ENCODE peak calls at places on chromosomes 13 and 19, in seven cellular contexts. B is lower lobe of right lung, R is adrenal gland, S is suprapubic skin, U is cardiac muscle cell, X is foreskin fibroblast, P is mucosa of descending colon. W is an unnamed sample.

GRCh38 chr19:42601811-42602443 is 7.2 kb upstream of the CEACAM8 start:
- DNase-seq in B (no peak), R (peak), S (no peak), U (peak), X (peak), P (peak), W (peak)

GRCh38 chr13:32026619-32027018 is 5.0 kb upstream of the FRY start:
- DNase-seq in B (no peak), R (no peak), S (no peak), U (no peak), X (no peak), P (no peak), W (no peak)

GRCh38 chr13:41780736-41781708 is 179.9 kb downstream of the VWA8 start:
- DNase-seq in B (no peak), R (peak), S (no peak), U (no peak), X (peak), P (no peak), W (peak)

GRCh38 chr19:29662604-29663404 is 2.5 kb upstream of the PLEKHF1 start:
- DNase-seq in B (peak), R (peak), S (no peak), U (peak), X (peak), P (peak), W (no peak)

GRCh38 chr13:45690636-45691035 is 11.5 kb upstream of the CBY2 start:
- DNase-seq in B (no peak), R (no peak), S (no peak), U (no peak), X (no peak), P (no peak), W (no peak)

GRCh38 chr13:20128459-20128927 is 32.4 kb downstream of the GJA3 start:
- DNase-seq in B (no peak), R (peak), S (peak), U (peak), X (no peak), P (peak), W (no peak)

GRCh38 chr19:44430956-44431355 is 17.3 kb downstream of the ZNF229 start:
- DNase-seq in B (no peak), R (no peak), S (no peak), U (no peak), X (no peak), P (no peak), W (no peak)

GRCh38 chr19:2654585-2654861 is 48.0 kb downstream of the GNG7 start:
- DNase-seq in B (no peak), R (no peak), S (no peak), U (no peak), X (no peak), P (no peak), W (no peak)

GRCh38 chr13:95533545-95534135 is 18.9 kb upstream of the CLDN10 start:
- DNase-seq in B (no peak), R (no peak), S (no peak), U (no peak), X (no peak), P (peak), W (no peak)

GRCh38 chr13:35995136-35995535 is 136.0 kb downstream of the DCLK1 start:
- DNase-seq in B (no peak), R (no peak), S (no peak), U (no peak), X (peak), P (no peak), W (no peak)

GRCh38 chr13:44768775-44769578 is 192.8 kb upstream of the TSC22D1 start:
- DNase-seq in B (no peak), R (no peak), S (no peak), U (no peak), X (no peak), P (no peak), W (no peak)

GRCh38 chr13:31064636-31065035 is 97.1 kb downstream of the HSPH1 start:
- DNase-seq in B (no peak), R (no peak), S (no peak), U (no peak), X (no peak), P (no peak), W (no peak)

GRCh38 chr13:95100525-95101121 is 200.6 kb downstream of the ABCC4 start:
- DNase-seq in B (no peak), R (no peak), S (no peak), U (no peak), X (peak), P (no peak), W (peak)

GRCh38 chr13:57137631-57138030 is 3.1 kb upstream of the PRR20A start:
- DNase-seq in B (no peak), R (no peak), S (no peak), U (no peak), X (no peak), P (peak), W (no peak)

GRCh38 chr19:4988770-4989251 is 19.9 kb downstream of the KDM4B start:
- DNase-seq in B (no peak), R (peak), S (no peak), U (no peak), X (peak), P (no peak), W (no peak)

GRCh38 chr19:18007939-18008673 is at the start of gene ARRDC2:
- DNase-seq in B (peak), R (peak), S (peak), U (peak), X (peak), P (peak), W (peak)

GRCh38 chr19:18010149-18010548 is 2.2 kb downstream of the ARRDC2 start:
- DNase-seq in B (no peak), R (no peak), S (no peak), U (no peak), X (no peak), P (no peak), W (no peak)

GRCh38 chr19:18008814-18009213 is 844 bp downstream of the ARRDC2 start:
- DNase-seq in B (no peak), R (no peak), S (no peak), U (no peak), X (no peak), P (no peak), W (no peak)

GRCh38 chr19:18007605-18007938 is 398 bp upstream of the ARRDC2 start:
- DNase-seq in B (no peak), R (no peak), S (no peak), U (no peak), X (no peak), P (no peak), W (no peak)

DNA sequence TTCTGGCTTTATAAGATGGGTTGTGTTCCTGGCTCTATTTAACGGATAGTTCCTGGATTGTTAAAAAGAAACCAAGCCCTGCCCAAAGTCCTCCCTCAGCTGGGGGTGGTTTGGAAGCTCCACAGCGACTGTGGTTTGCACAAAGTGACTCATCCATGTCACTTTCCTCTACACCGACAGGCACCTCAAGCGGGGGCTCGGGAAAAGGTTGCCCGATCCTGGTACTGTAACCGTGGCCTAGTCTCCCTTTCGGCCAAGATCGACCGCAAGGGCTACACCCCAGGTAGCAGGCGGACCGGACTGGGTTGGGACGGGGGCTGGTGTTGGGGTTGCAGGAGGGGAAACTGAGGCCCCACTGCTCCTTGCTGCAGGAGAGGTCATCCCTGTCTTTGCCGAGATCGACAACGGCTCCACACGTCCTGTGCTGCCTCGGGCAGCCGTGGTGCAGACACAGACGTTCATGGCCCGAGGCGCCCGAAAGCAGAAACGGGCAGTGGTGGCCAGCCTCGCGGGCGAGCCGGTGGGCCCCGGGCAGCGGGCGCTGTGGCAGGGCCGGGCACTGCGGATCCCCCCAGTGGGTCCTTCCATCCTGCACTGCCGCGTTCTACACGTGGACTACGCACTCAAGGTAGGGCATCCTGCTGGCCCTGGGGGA is 1.6 kb downstream of the ARRDC2 start:
- DNase-seq in B (no peak), R (no peak), S (no peak), U (no peak), X (no peak), P (no peak), W (no peak)
- H3K4me3 ChIP-seq in B (peak), R (no peak), S (peak), U (no peak), X (no peak), P (no peak), W (no peak)

GRCh38 chr19:58519087-58519354 is 589 bp downstream of the ZBTB45 start:
- DNase-seq in B (peak), R (peak), S (no peak), U (peak), X (peak), P (peak), W (peak)
- TF ChIP-seq CTCF in B (peak), R (peak), S (no peak), U (peak), X (peak), P (peak), W (peak)

GRCh38 chr19:46076951-46077814 is 36.4 kb upstream of the IGFL4 start:
- DNase-seq in B (no peak), R (peak), S (no peak), U (peak), X (peak), P (peak), W (peak)
- H3K4me3 ChIP-seq in B (peak), R (no peak), S (peak), U (peak), X (peak), P (no peak), W (no peak)

GRCh38 chr19:35959040-35959967 is 23.1 kb downstream of the LRFN3 start:
- DNase-seq in B (peak), R (no peak), S (no peak), U (no peak), X (peak), P (peak), W (no peak)
- TF ChIP-seq CTCF in B (peak), R (no peak), S (peak), U (peak), X (peak), P (peak), W (no peak)

GRCh38 chr19:18611327-18612050 is 1.2 kb upstream of the TMEM59L start:
- DNase-seq in B (no peak), R (no peak), S (no peak), U (no peak), X (no peak), P (no peak), W (no peak)

GRCh38 chr19:18612051-18612771 is 459 bp upstream of the TMEM59L start:
- DNase-seq in B (no peak), R (no peak), S (no peak), U (no peak), X (no peak), P (no peak), W (no peak)

GRCh38 chr19:18616023-18616422 is 3.4 kb downstream of the TMEM59L start:
- DNase-seq in B (no peak), R (no peak), S (no peak), U (no peak), X (no peak), P (no peak), W (no peak)

GRCh38 chr19:18612772-18613588 is at the start of gene TMEM59L:
- DNase-seq in B (no peak), R (no peak), S (no peak), U (peak), X (peak), P (no peak), W (no peak)

GRCh38 chr19:18613589-18614234 is 1.0 kb downstream of the TMEM59L start:
- DNase-seq in B (no peak), R (no peak), S (no peak), U (no peak), X (no peak), P (no peak), W (no peak)
- H3K4me3 ChIP-seq in B (no peak), R (no peak), S (no peak), U (no peak), X (no peak), P (no peak), W (no peak)

GRCh38 chr13:29379281-29379680 is 216.2 kb downstream of the SLC7A1 start:
- DNase-seq in B (no peak), R (no peak), S (no peak), U (no peak), X (no peak), P (no peak), W (no peak)
- TF ChIP-seq CTCF in B (no peak), R (no peak), S (no peak), U (no peak), X (no peak), P (no peak), W (no peak)

W was measured in HFF-Myc.